ENCODE peak calls at places on chromosomes 11 and 22, in ten cellular contexts. J is GM20000, C is Panc1, P is GM23338, W is psoas muscle, M is pancreas, D is choroid plexus epithelial cell, U is cardiac muscle cell, R is osteoblast, E is GM12864. B is an unnamed sample.

GRCh38 chr11:69337211-69337721 is 43.3 kb downstream of the MYEOV start:
- DNase-seq in J (peak), C (no peak), P (no peak), W (no peak), M (no peak), D (peak), U (peak), R (no peak), E (peak), B (no peak)

GRCh38 chr11:2221591-2221990 is 48.8 kb downstream of the ASCL2 start:
- DNase-seq in J (no peak), C (no peak), P (no peak), W (no peak), M (no peak), D (no peak), U (no peak), R (no peak), E (no peak), B (no peak)

GRCh38 chr11:12235945-12236743 is 125.8 kb downstream of the MICAL2 start:
- DNase-seq in J (peak), C (peak), P (peak), W (no peak), M (no peak), D (peak), U (peak), R (no peak), E (peak), B (peak)

GRCh38 chr22:49133541-49133940 is 694.1 kb downstream of the BRD1 start:
- DNase-seq in J (no peak), C (no peak), P (no peak), W (no peak), M (no peak), D (no peak), U (no peak), R (no peak), E (no peak), B (no peak)

GRCh38 chr11:126340960-126341709 is 14.4 kb upstream of the ST3GAL4 start:
- DNase-seq in J (no peak), C (no peak), P (no peak), W (no peak), M (no peak), D (no peak), U (no peak), R (no peak), E (no peak), B (no peak)

GRCh38 chr22:19133561-19133960 is 2.5 kb downstream of the TSSK2 start:
- DNase-seq in J (no peak), C (no peak), P (no peak), W (no peak), M (no peak), D (no peak), U (no peak), R (no peak), E (no peak), B (no peak)

GRCh38 chr11:69641681-69642548 is 959 bp downstream of the CCND1 start:
- DNase-seq in J (no peak), C (no peak), P (no peak), W (no peak), M (peak), D (peak), U (no peak), R (peak), E (no peak), B (peak)

GRCh38 chr11:115736146-115736545 is 231.9 kb upstream of the CADM1 start:
- DNase-seq in J (no peak), C (no peak), P (no peak), W (no peak), M (no peak), D (no peak), U (no peak), R (no peak), E (no peak), B (no peak)

GRCh38 chr11:112665291-112665690 is 295.9 kb upstream of the NCAM1 start:
- DNase-seq in J (no peak), C (no peak), P (no peak), W (no peak), M (no peak), D (no peak), U (no peak), R (no peak), E (no peak), B (no peak)

GRCh38 chr22:47163876-47164513 is 401.5 kb downstream of the TBC1D22A start:
- DNase-seq in J (no peak), C (no peak), P (no peak), W (no peak), M (peak), D (no peak), U (no peak), R (peak), E (no peak), B (no peak)

GRCh38 chr11:112831969-112832368 is 129.3 kb upstream of the NCAM1 start:
- DNase-seq in J (no peak), C (no peak), P (no peak), W (no peak), M (no peak), D (no peak), U (no peak), R (no peak), E (no peak), B (peak)

GRCh38 chr11:95985174-95985808 is 61.4 kb upstream of the MTMR2 start:
- DNase-seq in J (no peak), C (no peak), P (no peak), W (no peak), M (no peak), D (peak), U (no peak), R (no peak), E (no peak), B (peak)

GRCh38 chr11:45927684-45928413 is 5.4 kb downstream of the LARGE2 start:
- DNase-seq in J (peak), C (no peak), P (no peak), W (no peak), M (peak), D (no peak), U (no peak), R (peak), E (no peak), B (no peak)

GRCh38 chr11:32885556-32885955 is 7.1 kb upstream of the QSER1 start:
- DNase-seq in J (no peak), C (no peak), P (peak), W (no peak), M (no peak), D (no peak), U (no peak), R (no peak), E (no peak), B (no peak)

GRCh38 chr11:127844843-127845242 is 742.5 kb downstream of the ETS1 start:
- DNase-seq in J (no peak), C (no peak), P (no peak), W (no peak), M (no peak), D (no peak), U (no peak), R (no peak), E (no peak), B (no peak)

GRCh38 chr11:127843483-127844396 is 743.6 kb downstream of the ETS1 start:
- DNase-seq in J (peak), C (peak), P (peak), W (peak), M (peak), D (peak), U (peak), R (peak), E (peak), B (peak)
- TF ChIP-seq CTCF in J (peak), C (peak), P (peak), W (peak), M (peak), D (peak), U (peak), R (peak), E (peak), B (peak)

DNA sequence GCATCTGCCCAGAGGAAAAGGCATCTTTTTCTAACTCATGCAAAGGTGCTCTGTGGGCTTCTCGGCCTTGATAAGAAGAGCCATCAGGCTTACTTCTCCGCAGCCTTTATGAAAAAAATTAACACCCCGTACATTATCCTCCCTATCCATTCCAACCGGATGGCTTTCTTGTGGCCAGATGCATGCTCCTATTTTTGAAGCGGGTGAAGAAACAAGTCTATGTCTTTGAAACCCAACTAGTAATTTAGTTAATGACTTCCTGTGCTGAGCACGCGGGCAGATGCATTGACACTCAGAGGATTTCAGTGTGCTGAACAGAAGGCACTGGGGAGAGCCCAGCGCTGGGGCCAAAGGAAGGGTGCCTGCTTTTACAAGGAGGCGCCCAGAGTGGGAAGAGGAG is 53.3 kb downstream of the ARHGAP8 start:
- DNase-seq in J (no peak), C (no peak), P (no peak), W (no peak), M (no peak), D (no peak), U (no peak), R (peak), E (no peak), B (no peak)
- TF ChIP-seq CTCF in J (no peak), C (no peak), P (no peak), W (no peak), M (no peak), D (no peak), U (no peak), R (no peak), E (no peak), B (no peak)

DNA sequence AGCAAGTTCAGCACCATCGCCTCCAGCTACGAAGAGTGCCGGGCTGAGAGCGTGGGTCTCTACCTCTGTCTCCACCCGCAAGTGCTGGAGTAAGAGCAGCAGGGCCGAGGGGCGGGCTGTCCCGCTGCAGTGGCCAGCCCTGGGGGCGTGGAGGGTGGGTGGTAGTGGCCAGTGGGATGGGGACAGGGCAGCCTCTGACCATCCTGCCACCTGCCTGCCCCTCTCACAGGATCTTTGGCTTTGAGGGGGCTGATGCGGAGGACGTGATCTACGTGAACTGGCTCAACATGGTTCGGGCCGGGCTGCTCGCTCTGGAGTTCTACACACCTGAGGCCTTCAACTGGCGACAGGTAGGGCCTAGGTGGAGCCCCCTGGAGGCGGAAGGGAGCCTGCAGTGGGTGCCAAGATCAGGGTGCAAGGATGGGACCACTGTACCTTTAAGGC is 15.0 kb upstream of the BBS1 start:
- DNase-seq in J (no peak), C (no peak), P (peak), W (no peak), M (no peak), D (no peak), U (no peak), R (peak), E (no peak), B (peak)
- TF ChIP-seq CTCF in J (no peak), C (no peak), P (peak), W (no peak), M (no peak), D (peak), U (peak), R (peak), E (peak), B (peak)

DNA sequence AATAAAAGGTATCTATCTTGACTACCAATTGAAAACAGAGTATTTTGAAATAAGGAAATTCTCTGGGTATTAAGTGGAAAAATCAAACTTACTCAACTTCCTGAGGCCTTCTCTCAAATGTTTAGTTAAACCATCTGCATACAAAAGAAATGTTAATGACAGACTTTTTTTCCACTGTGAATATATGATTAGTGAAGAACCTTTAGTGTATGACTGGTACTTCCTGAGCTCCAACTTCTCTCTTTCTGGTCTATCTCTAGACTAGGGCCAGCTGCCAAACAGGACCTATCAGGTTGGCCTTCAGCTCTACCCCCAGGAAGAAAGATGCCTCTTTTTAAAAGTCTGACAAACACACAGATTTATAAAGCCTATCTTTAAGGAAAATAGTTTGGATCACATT is 68.8 kb upstream of the SCUBE2 start:
- DNase-seq in J (no peak), C (no peak), P (no peak), W (no peak), M (no peak), D (peak), U (no peak), R (no peak), E (no peak), B (no peak)
- TF ChIP-seq CTCF in J (no peak), C (no peak), P (no peak), W (no peak), M (no peak), D (no peak), U (no peak), R (no peak), E (no peak), B (no peak)

GRCh38 chr22:31490496-31490925 is 869 bp upstream of the EIF4ENIF1 start:
- DNase-seq in J (peak), C (no peak), P (peak), W (peak), M (no peak), D (peak), U (peak), R (peak), E (peak), B (peak)
- TF ChIP-seq CTCF in J (no peak), C (no peak), P (no peak), W (no peak), M (no peak), D (peak), U (no peak), R (peak), E (no peak), B (no peak)

DNA sequence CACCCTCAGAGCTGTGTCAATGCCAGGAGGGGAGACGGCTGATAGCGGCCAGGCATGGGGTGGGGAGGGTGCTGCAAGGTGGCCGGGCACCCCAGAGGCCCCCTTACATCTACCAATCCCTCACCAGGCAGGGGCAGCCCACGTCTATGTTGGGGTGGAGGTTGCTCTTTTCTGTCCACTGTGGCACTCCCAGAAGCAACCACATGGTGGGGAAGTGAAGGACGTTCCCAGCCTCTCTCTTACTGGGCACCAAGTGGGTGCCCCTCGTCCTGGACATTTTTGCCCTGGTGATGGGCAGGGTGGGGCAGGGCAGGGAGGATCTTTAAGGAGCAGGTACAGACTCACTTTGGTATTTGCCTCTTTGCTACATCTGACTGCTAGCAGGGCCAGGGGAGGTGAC is 47.5 kb downstream of the NECTIN1 start:
- DNase-seq in J (no peak), C (no peak), P (no peak), W (no peak), M (no peak), D (no peak), U (no peak), R (no peak), E (no peak), B (no peak)
- TF ChIP-seq CTCF in J (no peak), C (no peak), P (peak), W (no peak), M (no peak), D (peak), U (peak), R (peak), E (peak), B (peak)

B was measured in MCF 10A.